ENCODE peak calls at places on chromosomes 16 and 17, in six cellular contexts. P, Z, X, F, K and T are unnamed samples.

GRCh38 chr16:64892843-64893242 is 229.0 kb downstream of the CDH11 start:
- DNase-seq in P (peak; percentile 91), Z (no peak), X (no peak), F (no peak), K (no peak), T (no peak)

GRCh38 chr16:24163935-24164334 is 92.2 kb upstream of the CACNG3 start:
- DNase-seq in P (no peak), Z (no peak), X (no peak), F (no peak), K (no peak), T (no peak)

GRCh38 chr16:29304251-29304900 is 102.1 kb downstream of the NPIPB11 start:
- DNase-seq in P (no peak), Z (no peak), X (no peak), F (no peak), K (no peak), T (no peak)

GRCh38 chr17:32826076-32826475 is 50.8 kb downstream of the MYO1D start:
- DNase-seq in P (no peak), Z (no peak), X (no peak), F (no peak), K (no peak), T (no peak)

GRCh38 chr16:53664724-53665345 is 38.8 kb downstream of the RPGRIP1L start:
- DNase-seq in P (peak; percentile 68), Z (no peak), X (no peak), F (no peak), K (peak; percentile 44), T (peak; percentile 12)

GRCh38 chr17:193841-194806 is 12.7 kb upstream of the DOC2B start:
- DNase-seq in P (no peak), Z (no peak), X (no peak), F (no peak), K (no peak), T (no peak)

GRCh38 chr17:8384801-8385335 is 1.9 kb upstream of the RPL26 start:
- DNase-seq in P (peak; percentile 90), Z (peak; percentile 74), X (no peak), F (no peak), K (no peak), T (no peak)

GRCh38 chr16:65105173-65105572 is 16.7 kb downstream of the CDH11 start:
- DNase-seq in P (no peak), Z (no peak), X (no peak), F (no peak), K (no peak), T (no peak)

GRCh38 chr17:65137076-65137935 is at the start of gene RGS9:
- DNase-seq in P (peak; percentile 54), Z (peak; percentile 65), X (peak; percentile 15), F (peak; percentile 95), K (peak; percentile 74), T (peak; percentile 53)

GRCh38 chr17:15262291-15263205 is 2.6 kb downstream of the PMP22 start:
- DNase-seq in P (peak; percentile 82), Z (peak; percentile 72), X (peak; percentile 28), F (peak; percentile 86), K (peak; percentile 93), T (no peak)

GRCh38 chr17:28327709-28328108 is 7.6 kb downstream of the IFT20 start:
- DNase-seq in P (peak; percentile 74), Z (no peak), X (no peak), F (no peak), K (no peak), T (no peak)

GRCh38 chr16:75308011-75308410 is 56.6 kb upstream of the BCAR1 start:
- DNase-seq in P (no peak), Z (no peak), X (no peak), F (no peak), K (no peak), T (no peak)

GRCh38 chr16:1156111-1156982 is 3.4 kb downstream of the CACNA1H start:
- DNase-seq in P (no peak), Z (no peak), X (no peak), F (no peak), K (no peak), T (no peak)

GRCh38 chr16:1157639-1158455 is 4.9 kb downstream of the CACNA1H start:
- DNase-seq in P (no peak), Z (no peak), X (no peak), F (no peak), K (no peak), T (no peak)

GRCh38 chr16:1155353-1156110 is 2.6 kb downstream of the CACNA1H start:
- DNase-seq in P (no peak), Z (no peak), X (no peak), F (no peak), K (no peak), T (no peak)

GRCh38 chr16:1158456-1159324 is 5.8 kb downstream of the CACNA1H start:
- DNase-seq in P (no peak), Z (no peak), X (no peak), F (no peak), K (peak; percentile 65), T (no peak)

GRCh38 chr16:1156983-1157638 is 4.2 kb downstream of the CACNA1H start:
- DNase-seq in P (no peak), Z (no peak), X (no peak), F (no peak), K (no peak), T (no peak)
- H3K4me3 ChIP-seq in P (no peak overlapping the region), Z (no peak overlapping the region), X (no peak overlapping the region), F (no peak overlapping the region), K (no peak overlapping the region), T (no peak overlapping the region)

DNA sequence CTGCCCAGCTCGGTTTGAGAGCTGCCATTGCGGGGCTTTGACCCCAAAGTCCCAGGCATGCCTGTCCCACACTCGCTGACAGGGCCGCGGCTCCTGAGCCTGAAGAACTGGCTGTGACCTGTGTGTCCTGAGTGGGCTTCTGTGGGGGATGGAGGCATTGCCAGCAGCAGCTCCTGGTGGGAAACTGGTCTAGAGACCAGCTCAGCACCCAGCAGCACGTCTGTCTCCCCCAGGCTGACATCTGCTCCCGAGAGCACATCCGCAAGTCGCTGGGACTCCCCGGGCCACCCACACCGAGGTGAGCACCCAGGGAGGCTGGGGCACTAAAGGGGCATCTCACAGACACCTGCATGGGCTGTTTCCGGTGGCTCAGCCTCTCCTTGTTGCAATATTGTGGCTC is 13.4 kb downstream of the ENDOV start:
- DNase-seq in P (no peak), Z (no peak), X (no peak), F (peak; percentile 70), K (no peak), T (no peak)
- TF ChIP-seq CTCF in P (no peak), Z (no peak), X (no peak), F (no peak), K (no peak), T (no peak)

GRCh38 chr17:5286846-5287245 is 4.8 kb downstream of the RABEP1 start:
- DNase-seq in P (no peak), Z (no peak), X (no peak), F (no peak), K (no peak), T (no peak)

GRCh38 chr17:5297245-5297644 is 15.2 kb downstream of the RABEP1 start:
- DNase-seq in P (no peak), Z (peak; percentile 16), X (no peak), F (no peak), K (no peak), T (no peak)

DNA sequence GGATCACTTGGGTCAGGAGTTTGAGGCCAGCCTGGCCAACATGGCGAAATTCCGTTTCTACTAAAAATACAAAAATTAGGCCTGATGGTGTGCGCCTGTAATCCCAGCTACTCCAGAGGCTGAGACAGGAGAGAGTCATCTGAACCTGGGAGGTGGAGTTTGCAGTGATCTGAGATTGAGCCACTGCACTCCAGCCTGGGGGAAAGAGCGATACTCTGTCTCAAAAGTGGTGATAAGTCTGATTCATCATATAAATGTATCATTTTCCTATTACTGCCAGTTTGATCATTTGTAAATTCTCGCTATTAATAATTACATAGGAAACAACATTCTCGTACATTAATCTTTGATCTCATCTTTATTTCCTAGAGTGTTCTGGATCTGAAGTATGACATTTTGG is 9.6 kb downstream of the RABEP1 start:
- DNase-seq in P (no peak), Z (no peak), X (no peak), F (no peak), K (no peak), T (no peak)
- H3K4me3 ChIP-seq in P (no peak overlapping the region), Z (no peak overlapping the region), X (no peak overlapping the region), F (no peak overlapping the region), K (no peak overlapping the region), T (no peak overlapping the region)

GRCh38 chr16:5024632-5025031 is 9.1 kb downstream of the NAGPA start:
- DNase-seq in P (peak; percentile 18), Z (peak; percentile 45), X (no peak), F (no peak), K (no peak), T (no peak)
- TF ChIP-seq CTCF in P (no peak), Z (peak; percentile 22), X (no peak), F (no peak), K (no peak), T (peak; percentile 15)

DNA sequence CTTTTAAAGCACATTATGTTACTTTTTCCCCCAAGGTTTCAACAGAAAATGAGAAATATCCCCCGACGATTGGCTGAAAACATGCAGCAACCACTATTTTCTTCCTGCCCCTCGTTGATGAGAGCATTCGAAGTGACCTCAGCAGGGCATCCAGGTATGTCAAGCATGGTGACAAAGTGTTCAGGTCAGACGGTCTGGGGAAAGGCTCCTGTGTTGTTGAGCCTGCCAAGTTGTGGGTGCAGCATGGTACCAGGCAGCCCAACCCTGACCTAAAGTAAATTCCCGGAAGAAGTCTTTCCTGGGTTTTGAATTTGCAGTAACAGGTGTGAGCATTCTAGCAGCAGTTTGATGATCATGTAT is 51.7 kb upstream of the SEC14L1 start:
- DNase-seq in P (no peak), Z (no peak), X (no peak), F (no peak), K (no peak), T (no peak)
- H3K4me3 ChIP-seq in P (peak overlapping the region; percentile 92), Z (peak overlapping the region; percentile 62), X (peak overlapping the region; percentile 87), F (peak overlapping the region; percentile 73), K (peak overlapping the region; percentile 73), T (peak overlapping the region; percentile 69)